ENCODE peak calls at places on chromosome 15, in ten cellular contexts. One of them, this sample, is unnamed.
A peak's percentile ranks its signal among the peaks of the same experiment; 100 is the strongest.

GRCh38 chr15:100349696-100350433 is 8.1 kb upstream of the ADAMTS17 start:
- DNase-seq in IMR-90: peak; percentile 55
- DNase-seq in tibial nerve: peak; percentile 97
- DNase-seq in dorsolateral prefrontal cortex: peak; percentile 95
- DNase-seq in Peyer's patch: peak; percentile 96
- DNase-seq in iPS DF 6.9: peak; percentile 81
- DNase-seq in pancreas: peak; percentile 89
- DNase-seq in GM23338: peak; percentile 92
- DNase-seq in HL-60: peak; percentile 88
- DNase-seq in CD4-positive, alpha-beta T cell: peak; percentile 72
- DNase-seq in this sample: peak; percentile 83

GRCh38 chr15:45428491-45428890 is 50.1 kb upstream of the GATM start:
- DNase-seq in IMR-90: no peak
- DNase-seq in tibial nerve: no peak
- DNase-seq in dorsolateral prefrontal cortex: no peak
- DNase-seq in Peyer's patch: no peak
- DNase-seq in iPS DF 6.9: no peak
- DNase-seq in pancreas: no peak
- DNase-seq in GM23338: no peak
- DNase-seq in HL-60: no peak
- DNase-seq in CD4-positive, alpha-beta T cell: no peak
- DNase-seq in this sample: no peak

GRCh38 chr15:85753261-85753660 is 41.5 kb downstream of the KLHL25 start:
- DNase-seq in IMR-90: no peak
- DNase-seq in tibial nerve: no peak
- DNase-seq in dorsolateral prefrontal cortex: no peak
- DNase-seq in Peyer's patch: no peak
- DNase-seq in iPS DF 6.9: no peak
- DNase-seq in pancreas: no peak
- DNase-seq in GM23338: no peak
- DNase-seq in HL-60: no peak
- DNase-seq in CD4-positive, alpha-beta T cell: no peak
- DNase-seq in this sample: no peak

GRCh38 chr15:75043509-75044257 is 20.3 kb downstream of the PPCDC start:
- DNase-seq in IMR-90: peak; percentile 100
- DNase-seq in tibial nerve: peak; percentile 96
- DNase-seq in dorsolateral prefrontal cortex: peak; percentile 88
- DNase-seq in Peyer's patch: peak; percentile 75
- DNase-seq in iPS DF 6.9: no peak
- DNase-seq in pancreas: peak; percentile 96
- DNase-seq in GM23338: no peak
- DNase-seq in HL-60: peak; percentile 86
- DNase-seq in CD4-positive, alpha-beta T cell: no peak
- DNase-seq in this sample: no peak

GRCh38 chr15:65783872-65784271 is 8.2 kb downstream of the DENND4A start:
- DNase-seq in IMR-90: no peak
- DNase-seq in tibial nerve: no peak
- DNase-seq in dorsolateral prefrontal cortex: no peak
- DNase-seq in Peyer's patch: no peak
- DNase-seq in iPS DF 6.9: no peak
- DNase-seq in pancreas: no peak
- DNase-seq in GM23338: no peak
- DNase-seq in HL-60: no peak
- DNase-seq in CD4-positive, alpha-beta T cell: no peak
- DNase-seq in this sample: no peak

GRCh38 chr15:73014904-73015303 is 37.4 kb upstream of the NEO1 start:
- DNase-seq in IMR-90: no peak
- DNase-seq in tibial nerve: no peak
- DNase-seq in dorsolateral prefrontal cortex: no peak
- DNase-seq in Peyer's patch: no peak
- DNase-seq in iPS DF 6.9: no peak
- DNase-seq in pancreas: no peak
- DNase-seq in GM23338: no peak
- DNase-seq in HL-60: no peak
- DNase-seq in CD4-positive, alpha-beta T cell: no peak
- DNase-seq in this sample: no peak

GRCh38 chr15:72590427-72590826 is 64.1 kb upstream of the GOLGA6B start:
- DNase-seq in IMR-90: no peak
- DNase-seq in tibial nerve: no peak
- DNase-seq in dorsolateral prefrontal cortex: no peak
- DNase-seq in Peyer's patch: no peak
- DNase-seq in iPS DF 6.9: no peak
- DNase-seq in pancreas: no peak
- DNase-seq in GM23338: no peak
- DNase-seq in HL-60: no peak
- DNase-seq in CD4-positive, alpha-beta T cell: no peak
- DNase-seq in this sample: no peak

GRCh38 chr15:85374831-85375230 is 5.6 kb upstream of the AKAP13 start:
- DNase-seq in IMR-90: no peak
- DNase-seq in tibial nerve: no peak
- DNase-seq in dorsolateral prefrontal cortex: no peak
- DNase-seq in Peyer's patch: no peak
- DNase-seq in iPS DF 6.9: no peak
- DNase-seq in pancreas: no peak
- DNase-seq in GM23338: no peak
- DNase-seq in HL-60: no peak
- DNase-seq in CD4-positive, alpha-beta T cell: no peak
- DNase-seq in this sample: no peak

GRCh38 chr15:90654233-90655124 is 62.7 kb upstream of the BLM start:
- DNase-seq in IMR-90: no peak
- DNase-seq in tibial nerve: no peak
- DNase-seq in dorsolateral prefrontal cortex: no peak
- DNase-seq in Peyer's patch: no peak
- DNase-seq in iPS DF 6.9: no peak
- DNase-seq in pancreas: no peak
- DNase-seq in GM23338: no peak
- DNase-seq in HL-60: no peak
- DNase-seq in CD4-positive, alpha-beta T cell: no peak
- DNase-seq in this sample: no peak

GRCh38 chr15:72451224-72451623 is 22.9 kb upstream of the ARIH1 start:
- DNase-seq in IMR-90: no peak
- DNase-seq in tibial nerve: no peak
- DNase-seq in dorsolateral prefrontal cortex: no peak
- DNase-seq in Peyer's patch: no peak
- DNase-seq in iPS DF 6.9: no peak
- DNase-seq in pancreas: no peak
- DNase-seq in GM23338: no peak
- DNase-seq in HL-60: no peak
- DNase-seq in CD4-positive, alpha-beta T cell: no peak
- DNase-seq in this sample: no peak

GRCh38 chr15:80204231-80204630 is 47.8 kb downstream of the CTXND1 start:
- DNase-seq in IMR-90: no peak
- DNase-seq in tibial nerve: no peak
- DNase-seq in dorsolateral prefrontal cortex: no peak
- DNase-seq in Peyer's patch: no peak
- DNase-seq in iPS DF 6.9: no peak
- DNase-seq in pancreas: no peak
- DNase-seq in GM23338: no peak
- DNase-seq in HL-60: no peak
- DNase-seq in CD4-positive, alpha-beta T cell: no peak
- DNase-seq in this sample: no peak

GRCh38 chr15:73919706-73920105 is 6.6 kb upstream of the LOXL1 start:
- DNase-seq in IMR-90: no peak
- DNase-seq in tibial nerve: no peak
- DNase-seq in dorsolateral prefrontal cortex: no peak
- DNase-seq in Peyer's patch: peak; percentile 5
- DNase-seq in iPS DF 6.9: no peak
- DNase-seq in pancreas: no peak
- DNase-seq in GM23338: no peak
- DNase-seq in HL-60: no peak
- DNase-seq in CD4-positive, alpha-beta T cell: no peak
- DNase-seq in this sample: no peak

GRCh38 chr15:36256258-36256825 is 323.1 kb upstream of the CDIN1 start:
- DNase-seq in IMR-90: no peak
- DNase-seq in tibial nerve: no peak
- DNase-seq in dorsolateral prefrontal cortex: no peak
- DNase-seq in Peyer's patch: no peak
- DNase-seq in iPS DF 6.9: no peak
- DNase-seq in pancreas: no peak
- DNase-seq in GM23338: no peak
- DNase-seq in HL-60: no peak
- DNase-seq in CD4-positive, alpha-beta T cell: no peak
- DNase-seq in this sample: no peak

DNA sequence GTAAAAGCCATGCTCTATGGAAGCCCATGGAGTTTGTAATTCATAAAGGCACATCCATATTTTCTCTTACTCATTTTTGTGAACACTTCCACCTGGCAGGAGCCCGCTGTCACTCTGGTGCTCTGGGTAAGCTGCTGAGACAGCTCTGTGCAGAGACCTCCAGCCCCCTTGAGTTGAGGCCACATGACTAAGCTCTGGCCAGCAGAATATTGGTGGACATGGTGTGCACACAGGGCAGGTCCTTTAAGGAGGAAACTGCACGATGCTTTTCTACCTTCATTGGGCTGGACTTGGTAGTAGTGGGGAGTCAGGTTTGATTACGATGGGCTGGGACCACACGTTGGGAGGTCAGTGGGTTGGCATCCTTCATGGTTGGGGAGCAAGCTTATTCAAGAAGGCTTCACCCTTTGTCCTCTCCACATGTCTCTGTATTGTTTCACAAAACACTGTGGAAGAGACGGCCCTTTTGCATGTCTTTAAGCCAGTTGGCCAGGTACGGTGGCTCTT is 29.0 kb downstream of the CCNB2 start:
- DNase-seq in IMR-90: no peak
- DNase-seq in tibial nerve: no peak
- DNase-seq in dorsolateral prefrontal cortex: no peak
- DNase-seq in Peyer's patch: no peak
- DNase-seq in iPS DF 6.9: no peak
- DNase-seq in pancreas: no peak
- DNase-seq in GM23338: no peak
- DNase-seq in HL-60: no peak
- DNase-seq in CD4-positive, alpha-beta T cell: no peak
- DNase-seq in this sample: no peak
- H3K27ac ChIP-seq in IMR-90: no peak overlapping the region
- H3K27ac ChIP-seq in tibial nerve: no peak overlapping the region
- H3K27ac ChIP-seq in dorsolateral prefrontal cortex: no peak overlapping the region
- H3K27ac ChIP-seq in Peyer's patch: no peak overlapping the region
- H3K27ac ChIP-seq in iPS DF 6.9: no peak overlapping the region
- H3K27ac ChIP-seq in pancreas: no peak overlapping the region
- H3K27ac ChIP-seq in GM23338: no peak overlapping the region
- H3K27ac ChIP-seq in HL-60: no peak overlapping the region
- H3K27ac ChIP-seq in CD4-positive, alpha-beta T cell: no peak overlapping the region
- H3K27ac ChIP-seq in this sample: no peak overlapping the region

DNA sequence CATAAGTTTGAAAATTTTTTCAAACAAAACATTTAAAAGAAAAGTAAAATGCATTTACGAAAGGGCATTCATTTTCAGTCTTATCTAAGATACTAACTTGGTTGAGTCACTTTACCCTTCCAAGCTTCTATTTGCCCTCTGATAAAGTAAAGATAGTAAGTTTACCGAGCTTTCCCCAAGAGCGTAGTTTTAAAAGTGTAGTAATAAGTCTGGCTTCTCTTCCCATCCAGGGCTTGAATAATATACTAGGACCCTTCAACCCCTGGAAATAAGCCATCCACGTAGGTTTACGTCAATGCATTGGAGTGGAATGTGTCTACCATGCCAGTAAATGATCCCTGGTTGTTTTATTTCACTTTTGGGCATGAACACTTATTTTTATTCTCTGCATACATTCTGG is 608.3 kb downstream of the NTRK3 start:
- DNase-seq in IMR-90: peak; percentile 41
- DNase-seq in tibial nerve: no peak
- DNase-seq in dorsolateral prefrontal cortex: no peak
- DNase-seq in Peyer's patch: no peak
- DNase-seq in iPS DF 6.9: no peak
- DNase-seq in pancreas: no peak
- DNase-seq in GM23338: no peak
- DNase-seq in HL-60: no peak
- DNase-seq in CD4-positive, alpha-beta T cell: no peak
- DNase-seq in this sample: no peak
- H3K27ac ChIP-seq in IMR-90: no peak overlapping the region
- H3K27ac ChIP-seq in tibial nerve: no peak overlapping the region
- H3K27ac ChIP-seq in dorsolateral prefrontal cortex: no peak overlapping the region
- H3K27ac ChIP-seq in Peyer's patch: no peak overlapping the region
- H3K27ac ChIP-seq in iPS DF 6.9: no peak overlapping the region
- H3K27ac ChIP-seq in pancreas: no peak overlapping the region
- H3K27ac ChIP-seq in GM23338: no peak overlapping the region
- H3K27ac ChIP-seq in HL-60: no peak overlapping the region
- H3K27ac ChIP-seq in CD4-positive, alpha-beta T cell: no peak overlapping the region
- H3K27ac ChIP-seq in this sample: no peak overlapping the region

GRCh38 chr15:77482570-77482969 is 61.9 kb downstream of the HMG20A start:
- DNase-seq in IMR-90: peak; percentile 86
- DNase-seq in tibial nerve: no peak
- DNase-seq in dorsolateral prefrontal cortex: no peak
- DNase-seq in Peyer's patch: no peak
- DNase-seq in iPS DF 6.9: no peak
- DNase-seq in pancreas: no peak
- DNase-seq in GM23338: no peak
- DNase-seq in HL-60: no peak
- DNase-seq in CD4-positive, alpha-beta T cell: no peak
- DNase-seq in this sample: no peak

GRCh38 chr15:77487479-77487861 is 66.8 kb downstream of the HMG20A start:
- DNase-seq in IMR-90: no peak
- DNase-seq in tibial nerve: no peak
- DNase-seq in dorsolateral prefrontal cortex: no peak
- DNase-seq in Peyer's patch: no peak
- DNase-seq in iPS DF 6.9: no peak
- DNase-seq in pancreas: no peak
- DNase-seq in GM23338: no peak
- DNase-seq in HL-60: no peak
- DNase-seq in CD4-positive, alpha-beta T cell: no peak
- DNase-seq in this sample: no peak

GRCh38 chr15:77483426-77483825 is 62.7 kb downstream of the HMG20A start:
- DNase-seq in IMR-90: no peak
- DNase-seq in tibial nerve: no peak
- DNase-seq in dorsolateral prefrontal cortex: no peak
- DNase-seq in Peyer's patch: no peak
- DNase-seq in iPS DF 6.9: no peak
- DNase-seq in pancreas: no peak
- DNase-seq in GM23338: no peak
- DNase-seq in HL-60: no peak
- DNase-seq in CD4-positive, alpha-beta T cell: no peak
- DNase-seq in this sample: no peak

GRCh38 chr15:77486542-77487478 is 66.1 kb downstream of the HMG20A start:
- DNase-seq in IMR-90: no peak
- DNase-seq in tibial nerve: no peak
- DNase-seq in dorsolateral prefrontal cortex: no peak
- DNase-seq in Peyer's patch: no peak
- DNase-seq in iPS DF 6.9: no peak
- DNase-seq in pancreas: no peak
- DNase-seq in GM23338: no peak
- DNase-seq in HL-60: no peak
- DNase-seq in CD4-positive, alpha-beta T cell: no peak
- DNase-seq in this sample: no peak

GRCh38 chr15:77484994-77485393 is 64.3 kb downstream of the HMG20A start:
- DNase-seq in IMR-90: no peak
- DNase-seq in tibial nerve: no peak
- DNase-seq in dorsolateral prefrontal cortex: no peak
- DNase-seq in Peyer's patch: no peak
- DNase-seq in iPS DF 6.9: no peak
- DNase-seq in pancreas: no peak
- DNase-seq in GM23338: no peak
- DNase-seq in HL-60: no peak
- DNase-seq in CD4-positive, alpha-beta T cell: no peak
- DNase-seq in this sample: no peak
- H3K27ac ChIP-seq in IMR-90: no peak overlapping the region
- H3K27ac ChIP-seq in tibial nerve: no peak overlapping the region
- H3K27ac ChIP-seq in dorsolateral prefrontal cortex: no peak overlapping the region
- H3K27ac ChIP-seq in Peyer's patch: no peak overlapping the region
- H3K27ac ChIP-seq in iPS DF 6.9: no peak overlapping the region
- H3K27ac ChIP-seq in pancreas: no peak overlapping the region
- H3K27ac ChIP-seq in GM23338: peak overlapping the region; percentile 51
- H3K27ac ChIP-seq in HL-60: no peak overlapping the region
- H3K27ac ChIP-seq in CD4-positive, alpha-beta T cell: no peak overlapping the region
- H3K27ac ChIP-seq in this sample: no peak overlapping the region

GRCh38 chr15:25465835-25466234 is 27.0 kb upstream of the UBE3A start:
- DNase-seq in IMR-90: no peak
- DNase-seq in tibial nerve: no peak
- DNase-seq in dorsolateral prefrontal cortex: no peak
- DNase-seq in Peyer's patch: no peak
- DNase-seq in iPS DF 6.9: no peak
- DNase-seq in pancreas: no peak
- DNase-seq in GM23338: no peak
- DNase-seq in HL-60: no peak
- DNase-seq in CD4-positive, alpha-beta T cell: no peak
- DNase-seq in this sample: no peak
- H3K27ac ChIP-seq in IMR-90: no peak overlapping the region
- H3K27ac ChIP-seq in tibial nerve: no peak overlapping the region
- H3K27ac ChIP-seq in dorsolateral prefrontal cortex: no peak overlapping the region
- H3K27ac ChIP-seq in Peyer's patch: no peak overlapping the region
- H3K27ac ChIP-seq in iPS DF 6.9: no peak overlapping the region
- H3K27ac ChIP-seq in pancreas: no peak overlapping the region
- H3K27ac ChIP-seq in GM23338: no peak overlapping the region
- H3K27ac ChIP-seq in HL-60: no peak overlapping the region
- H3K27ac ChIP-seq in CD4-positive, alpha-beta T cell: no peak overlapping the region
- H3K27ac ChIP-seq in this sample: no peak overlapping the region